ENCODE peak calls at places on chromosome 22, in six cellular contexts. N is A549, R is HepG2, E is K562, K is upper lobe of left lung, J is GM12878. V is an unnamed sample.

GRCh38 chr22:50517495-50518260 is 7.7 kb downstream of the SCO2 start:
- ATAC-seq in N (no peak), R (no peak), E (no peak), K (no peak), J (no peak), V (no peak)

GRCh38 chr22:50218996-50219727 is 18.4 kb downstream of the SELENOO start:
- ATAC-seq in N (peak; percentile 53), R (peak; percentile 19), E (peak; percentile 93), K (peak; percentile 71), J (no peak), V (peak; percentile 84)

GRCh38 chr22:39252461-39253391 is 7.9 kb upstream of the PDGFB start:
- ATAC-seq in N (peak; percentile 13), R (no peak), E (no peak), K (no peak), J (no peak), V (no peak)

GRCh38 chr22:46376908-46377565 is 41.5 kb downstream of the TRMU start:
- ATAC-seq in N (peak; percentile 26), R (peak; percentile 20), E (no peak), K (peak; percentile 6), J (no peak), V (no peak)

GRCh38 chr22:22167791-22168189 is 76.8 kb upstream of the VPREB1 start:
- ATAC-seq in N (no peak), R (no peak), E (no peak), K (no peak), J (peak; percentile 88), V (no peak)

GRCh38 chr22:43343262-43343988 is at the start of gene SCUBE1:
- ATAC-seq in N (peak; percentile 86), R (peak; percentile 77), E (peak; percentile 95), K (peak; percentile 86), J (peak; percentile 22), V (peak; percentile 85)

GRCh38 chr22:42792453-42792908 is 64.6 kb downstream of the ARFGAP3 start:
- ATAC-seq in N (no peak), R (peak; percentile 7), E (no peak), K (no peak), J (no peak), V (no peak)

GRCh38 chr22:50281957-50282356 is 11.8 kb upstream of the MAPK11 start:
- ATAC-seq in N (no peak), R (no peak), E (no peak), K (no peak), J (no peak), V (no peak)

GRCh38 chr22:30562391-30562790 is 12.1 kb downstream of the GAL3ST1 start:
- ATAC-seq in N (peak; percentile 61), R (no peak), E (no peak), K (no peak), J (no peak), V (no peak)

GRCh38 chr22:19798825-19799224 is 38.2 kb downstream of the TBX1 start:
- ATAC-seq in N (no peak), R (peak; percentile 49), E (peak; percentile 55), K (no peak), J (no peak), V (no peak)

GRCh38 chr22:28395920-28396447 is 283.7 kb downstream of the TTC28 start:
- ATAC-seq in N (peak; percentile 49), R (peak; percentile 70), E (no peak), K (peak; percentile 63), J (no peak), V (peak; percentile 46)

GRCh38 chr22:32636884-32637283 is 162.3 kb downstream of the FBXO7 start:
- ATAC-seq in N (peak; percentile 24), R (peak; percentile 43), E (peak; percentile 35), K (no peak), J (no peak), V (no peak)

GRCh38 chr22:23282986-23283385 is 102.7 kb downstream of the BCR start:
- ATAC-seq in N (no peak), R (no peak), E (no peak), K (no peak), J (no peak), V (no peak)

GRCh38 chr22:23284504-23285033 is 104.3 kb downstream of the BCR start:
- ATAC-seq in N (no peak), R (no peak), E (no peak), K (no peak), J (no peak), V (no peak)

GRCh38 chr22:23285236-23285635 is 104.9 kb downstream of the BCR start:
- ATAC-seq in N (no peak), R (no peak), E (no peak), K (no peak), J (no peak), V (no peak)

GRCh38 chr22:23282516-23282915 is 102.2 kb downstream of the BCR start:
- ATAC-seq in N (no peak), R (no peak), E (no peak), K (no peak), J (no peak), V (no peak)

DNA sequence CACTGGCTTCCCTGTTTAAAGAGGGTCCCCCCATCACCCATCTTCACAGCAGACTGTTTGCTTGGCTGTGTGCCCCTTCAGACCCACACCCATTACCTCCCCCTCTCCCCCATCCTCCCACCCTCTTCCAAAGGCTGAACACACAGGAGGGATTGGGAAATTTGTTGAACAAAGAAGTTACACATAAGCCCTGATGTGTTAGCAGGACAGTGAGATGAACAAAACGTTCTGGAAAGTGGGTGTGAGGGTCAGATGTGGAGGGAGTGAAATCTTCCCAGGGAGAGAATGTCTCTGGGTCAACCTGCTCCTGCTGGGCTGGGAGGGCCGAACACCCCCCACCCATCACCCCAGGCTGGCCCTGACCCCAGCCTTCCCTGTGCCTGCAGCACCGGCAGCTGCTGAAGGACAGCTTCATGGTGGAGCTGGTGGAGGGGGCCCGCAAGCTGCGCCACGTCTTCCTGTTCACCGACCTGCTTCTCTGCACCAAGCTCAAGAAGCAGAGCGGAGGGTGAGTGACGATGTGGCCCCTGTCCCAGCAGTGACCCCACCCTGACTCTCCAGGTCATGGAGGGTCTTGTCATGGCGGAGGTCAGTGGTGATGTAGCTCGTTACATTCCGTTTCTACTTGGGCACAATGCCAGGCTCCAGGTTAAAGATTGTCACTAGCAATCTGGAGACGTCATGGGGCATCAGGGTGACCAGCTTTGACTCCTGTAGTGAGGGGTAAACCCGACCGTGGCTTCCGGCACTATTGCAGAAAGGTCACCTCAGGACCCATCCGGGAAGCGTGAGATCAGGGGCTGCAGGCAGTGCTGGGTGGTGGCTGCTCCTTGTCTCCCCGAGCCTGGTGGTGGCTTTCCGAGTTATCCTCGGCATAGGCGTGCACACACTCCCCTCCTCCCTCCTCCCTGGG is 103.5 kb downstream of the BCR start:
- ATAC-seq in N (no peak), R (peak; percentile 66), E (no peak), K (no peak), J (no peak), V (no peak)
- TF ChIP-seq EP300 in N (no peak), R (no peak), E (no peak), K (no peak), J (no peak), V (no peak)

GRCh38 chr22:37501610-37502341 is 15.6 kb upstream of the MFNG start:
- ATAC-seq in N (peak; percentile 83), R (peak; percentile 86), E (peak; percentile 37), K (peak; percentile 48), J (no peak), V (peak; percentile 59)
- TF ChIP-seq EP300 in N (no peak), R (no peak), E (no peak), K (no peak), J (no peak), V (no peak)

GRCh38 chr22:36367479-36367878 is 20.3 kb downstream of the MYH9 start:
- ATAC-seq in N (no peak), R (no peak), E (no peak), K (no peak), J (no peak), V (no peak)

GRCh38 chr22:36369922-36370781 is 17.6 kb downstream of the MYH9 start:
- ATAC-seq in N (peak; percentile 56), R (peak; percentile 63), E (peak; percentile 36), K (peak; percentile 64), J (peak; percentile 64), V (peak; percentile 63)

GRCh38 chr22:36369004-36369921 is 18.5 kb downstream of the MYH9 start:
- ATAC-seq in N (peak; percentile 41), R (peak; percentile 48), E (peak; percentile 6), K (no peak), J (no peak), V (no peak)

GRCh38 chr22:36367066-36367465 is 20.7 kb downstream of the MYH9 start:
- ATAC-seq in N (no peak), R (no peak), E (no peak), K (no peak), J (no peak), V (no peak)

DNA sequence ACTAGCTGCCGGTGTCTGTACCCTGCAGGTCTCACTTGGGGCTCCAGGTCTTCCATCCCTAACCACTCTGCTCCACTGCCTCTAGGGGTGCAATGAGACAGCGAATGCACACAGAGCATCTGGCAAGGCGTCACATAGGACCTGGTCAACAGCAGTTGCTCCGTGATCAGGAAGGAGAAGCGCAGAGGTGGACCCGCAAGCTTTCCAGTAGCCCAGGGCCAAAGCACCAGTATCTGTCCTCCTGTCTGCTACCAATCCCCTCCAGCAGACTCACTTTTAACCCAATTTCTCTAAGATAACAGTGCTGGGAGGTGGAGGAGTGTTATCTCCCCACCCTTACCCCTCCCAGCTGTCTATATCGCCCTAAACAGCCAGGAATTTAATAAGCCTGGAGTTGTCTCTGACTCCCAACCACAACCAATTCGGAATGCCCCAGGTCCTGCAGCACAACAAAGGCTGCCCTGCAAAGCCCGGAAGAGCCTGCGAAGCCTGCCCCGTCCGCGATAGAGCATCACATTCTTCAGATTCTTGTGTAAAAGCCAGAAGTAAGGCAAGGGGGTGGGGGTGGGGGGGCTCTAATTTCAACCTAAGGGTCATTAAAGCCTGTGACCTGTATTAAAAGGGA is 19.3 kb downstream of the MYH9 start:
- ATAC-seq in N (peak; percentile 49), R (peak; percentile 52), E (peak; percentile 89), K (no peak), J (no peak), V (no peak)
- TF ChIP-seq EP300 in N (no peak), R (no peak), E (peak; percentile 94), K (no peak), J (no peak), V (no peak)

GRCh38 chr22:35618427-35619223 is 1.5 kb upstream of the MB start:
- ATAC-seq in N (no peak), R (no peak), E (no peak), K (no peak), J (no peak), V (no peak)

GRCh38 chr22:35622132-35622913 is 5.2 kb upstream of the MB start:
- ATAC-seq in N (peak; percentile 58), R (no peak), E (no peak), K (no peak), J (no peak), V (peak; percentile 24)

GRCh38 chr22:35621446-35621845 is 4.3 kb upstream of the MB start:
- ATAC-seq in N (no peak), R (no peak), E (no peak), K (peak; percentile 27), J (no peak), V (no peak)

GRCh38 chr22:35619336-35620094 is 2.4 kb upstream of the MB start:
- ATAC-seq in N (no peak), R (no peak), E (peak; percentile 65), K (no peak), J (no peak), V (no peak)

DNA sequence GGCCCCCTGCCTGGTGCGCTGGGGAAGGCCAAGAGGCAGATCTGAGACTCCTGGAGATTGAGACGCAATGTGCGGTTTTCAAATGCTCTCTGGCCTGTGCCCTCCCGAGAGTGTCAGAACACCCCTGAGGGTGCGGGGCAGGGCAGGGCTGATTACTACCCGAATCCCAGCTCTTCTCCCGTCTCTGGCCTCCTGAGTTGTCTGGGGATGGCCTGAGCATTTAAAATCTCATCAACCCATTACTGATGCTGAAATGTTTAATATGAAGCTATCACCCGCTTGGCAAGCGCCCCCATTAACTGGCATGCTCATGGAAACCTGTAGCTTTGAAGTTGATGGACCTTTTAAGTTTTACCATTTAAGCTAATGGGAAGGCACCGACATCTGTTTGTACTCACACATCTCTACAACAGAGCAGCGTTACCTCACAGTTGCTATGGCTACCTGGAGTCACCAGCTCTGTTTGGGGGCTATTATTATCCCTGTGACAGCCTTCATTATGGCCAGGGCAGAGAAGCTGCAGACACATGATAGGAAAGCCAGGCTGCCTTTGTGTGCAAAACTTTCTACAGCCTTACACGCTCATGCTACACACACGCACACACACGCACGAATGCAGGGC is 3.6 kb upstream of the MB start:
- ATAC-seq in N (peak; percentile 29), R (no peak), E (no peak), K (peak; percentile 48), J (peak; percentile 29), V (peak; percentile 75)
- TF ChIP-seq EP300 in N (no peak), R (no peak), E (no peak), K (no peak), J (no peak), V (no peak)